ENCODE peak calls at places on chromosomes 4 and X, in seven cellular contexts. Q, R, V, E, G, Y and L are unnamed samples.

GRCh38 chr4:65954416-65954815 is 284.1 kb upstream of the EPHA5 start:
- DNase-seq in Q (no peak), R (no peak), V (no peak), E (no peak), G (no peak), Y (no peak), L (no peak)

GRCh38 chrX:22686138-22686541 is 313.6 kb upstream of the DDX53 start:
- DNase-seq in Q (no peak), R (peak; percentile 54), V (peak; percentile 14), E (no peak), G (peak; percentile 44), Y (no peak), L (peak; percentile 74)

GRCh38 chrX:41334866-41335589 is 1.1 kb downstream of the DDX3X start:
- DNase-seq in Q (peak; percentile 57), R (peak; percentile 39), V (peak; percentile 50), E (no peak), G (peak; percentile 85), Y (no peak), L (peak; percentile 80)

GRCh38 chrX:133440081-133440796 is 24.9 kb upstream of the GPC4 start:
- DNase-seq in Q (no peak), R (no peak), V (no peak), E (no peak), G (no peak), Y (no peak), L (no peak)

GRCh38 chrX:134803551-134804183 is 145.4 kb upstream of the PLAC1 start:
- DNase-seq in Q (no peak), R (no peak), V (no peak), E (no peak), G (no peak), Y (no peak), L (no peak)

GRCh38 chr4:150384249-150384648 is 197.7 kb upstream of the MAB21L2 start:
- DNase-seq in Q (no peak), R (no peak), V (no peak), E (no peak), G (no peak), Y (no peak), L (no peak)

GRCh38 chrX:1215123-1215823 is 2.8 kb upstream of the CRLF2 start:
- DNase-seq in Q (no peak), R (no peak), V (no peak), E (no peak), G (no peak), Y (no peak), L (no peak)

GRCh38 chr4:75037253-75037652 is 104.3 kb downstream of the PARM1 start:
- DNase-seq in Q (no peak), R (peak; percentile 18), V (no peak), E (no peak), G (no peak), Y (no peak), L (no peak)

GRCh38 chr4:126046081-126046614 is 731.4 kb downstream of the FAT4 start:
- DNase-seq in Q (no peak), R (no peak), V (no peak), E (no peak), G (no peak), Y (no peak), L (no peak)

GRCh38 chr4:183596056-183596757 is 62.8 kb downstream of the RWDD4 start:
- DNase-seq in Q (no peak), R (no peak), V (no peak), E (no peak), G (no peak), Y (no peak), L (no peak)

GRCh38 chrX:38117485-38117884 is 103.2 kb downstream of the SRPX start:
- DNase-seq in Q (no peak), R (no peak), V (no peak), E (no peak), G (no peak), Y (no peak), L (no peak)

GRCh38 chrX:37302569-37302968 is 46.6 kb upstream of the PRRG1 start:
- DNase-seq in Q (no peak), R (peak; percentile 5), V (peak; percentile 12), E (no peak), G (peak; percentile 56), Y (peak; percentile 2), L (peak; percentile 18)

GRCh38 chr4:98682719-98683118 is 24.3 kb upstream of the TSPAN5 start:
- DNase-seq in Q (no peak), R (no peak), V (no peak), E (no peak), G (peak; percentile 13), Y (no peak), L (no peak)

GRCh38 chr4:828641-829271 is 2.8 kb upstream of the CPLX1 start:
- DNase-seq in Q (no peak), R (no peak), V (peak; percentile 52), E (no peak), G (no peak), Y (no peak), L (peak; percentile 51)

GRCh38 chr4:156838761-156839160 is 132.8 kb downstream of the PDGFC start:
- DNase-seq in Q (no peak), R (no peak), V (no peak), E (no peak), G (peak; percentile 28), Y (no peak), L (no peak)

GRCh38 chr4:72136429-72136828 is 104.6 kb downstream of the NPFFR2 start:
- DNase-seq in Q (no peak), R (no peak), V (no peak), E (peak; percentile 18), G (no peak), Y (no peak), L (no peak)

GRCh38 chr4:38601244-38601915 is 62.6 kb upstream of the KLF3 start:
- DNase-seq in Q (no peak), R (no peak), V (no peak), E (no peak), G (peak; percentile 62), Y (no peak), L (no peak)

GRCh38 chrX:40573763-40574162 is 7.0 kb upstream of the ATP6AP2 start:
- DNase-seq in Q (no peak), R (no peak), V (no peak), E (no peak), G (no peak), Y (no peak), L (no peak)

GRCh38 chrX:14902536-14902935 is 29.3 kb downstream of the MOSPD2 start:
- DNase-seq in Q (no peak), R (no peak), V (no peak), E (no peak), G (no peak), Y (no peak), L (no peak)

GRCh38 chr4:29549308-29549707 is 1170.9 kb upstream of the PCDH7 start:
- DNase-seq in Q (no peak), R (no peak), V (no peak), E (no peak), G (peak; percentile 52), Y (no peak), L (no peak)

GRCh38 chr4:142549726-142550463 is 296.2 kb downstream of the INPP4B start:
- DNase-seq in Q (no peak), R (no peak), V (no peak), E (no peak), G (peak; percentile 56), Y (no peak), L (no peak)

GRCh38 chr4:77465271-77465670 is 140.3 kb upstream of the CXCL13 start:
- DNase-seq in Q (peak; percentile 53), R (peak; percentile 16), V (no peak), E (no peak), G (peak; percentile 47), Y (peak; percentile 29), L (no peak)

GRCh38 chrX:130771648-130772312 is 131.2 kb downstream of the ENOX2 start:
- DNase-seq in Q (no peak), R (no peak), V (no peak), E (no peak), G (peak; percentile 4), Y (no peak), L (no peak)

GRCh38 chrX:31331928-31332327 is 260.1 kb upstream of the FTHL17 start:
- DNase-seq in Q (no peak), R (no peak), V (no peak), E (no peak), G (no peak), Y (no peak), L (no peak)

DNA sequence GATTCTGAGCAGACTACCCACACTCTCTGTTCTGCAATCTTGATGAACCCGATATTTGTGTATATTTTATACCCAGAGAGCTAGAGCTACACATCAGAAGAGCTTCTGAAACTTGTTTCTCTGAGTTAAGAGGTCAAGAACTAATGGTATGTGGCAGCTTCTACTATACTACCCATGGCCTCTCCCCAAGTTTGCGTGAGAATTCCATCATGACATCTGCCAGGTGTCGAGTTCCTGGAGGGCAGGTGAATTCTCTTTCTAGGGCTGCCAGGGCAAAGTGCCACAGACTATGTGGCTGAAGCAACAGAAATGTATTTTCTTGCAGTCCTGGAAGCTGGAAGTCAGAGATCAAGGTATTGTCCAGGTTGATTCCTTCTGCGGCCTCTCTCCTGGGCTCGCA is 4.4 kb downstream of the SORCS2 start:
- DNase-seq in Q (peak; percentile 31), R (no peak), V (no peak), E (no peak), G (no peak), Y (no peak), L (peak; percentile 10)
- H3K27me3 ChIP-seq in Q (no peaks in the 10 kb centered on the region), R (peaks cover 29% of the 10 kb centered on the region), V (peaks cover 47% of the 10 kb centered on the region), E (peaks cover 19% of the 10 kb centered on the region), G (no peaks in the 10 kb centered on the region), Y (peaks cover 15% of the 10 kb centered on the region), L (no peaks in the 10 kb centered on the region)

GRCh38 chrX:136679581-136679980 is 31.6 kb downstream of the CD40LG start:
- DNase-seq in Q (no peak), R (no peak), V (no peak), E (no peak), G (no peak), Y (no peak), L (no peak)
- H3K36me3 ChIP-seq in Q (no peaks in the 10 kb centered on the region), R (no peaks in the 10 kb centered on the region), V (peaks cover 35% of the 10 kb centered on the region), E (no peaks in the 10 kb centered on the region), G (peaks cover 6% of the 10 kb centered on the region), Y (no peaks in the 10 kb centered on the region), L (no peaks in the 10 kb centered on the region)

GRCh38 chrX:19121466-19121865 is 802 bp downstream of the ADGRG2 start:
- DNase-seq in Q (no peak), R (no peak), V (no peak), E (no peak), G (no peak), Y (no peak), L (no peak)

GRCh38 chrX:19127649-19128168 is 5.4 kb upstream of the ADGRG2 start:
- DNase-seq in Q (no peak), R (peak; percentile 19), V (peak; percentile 17), E (no peak), G (peak; percentile 26), Y (no peak), L (no peak)

GRCh38 chrX:19121898-19122640 is at the start of gene ADGRG2:
- DNase-seq in Q (no peak), R (peak; percentile 7), V (peak; percentile 30), E (no peak), G (peak; percentile 49), Y (no peak), L (no peak)

DNA sequence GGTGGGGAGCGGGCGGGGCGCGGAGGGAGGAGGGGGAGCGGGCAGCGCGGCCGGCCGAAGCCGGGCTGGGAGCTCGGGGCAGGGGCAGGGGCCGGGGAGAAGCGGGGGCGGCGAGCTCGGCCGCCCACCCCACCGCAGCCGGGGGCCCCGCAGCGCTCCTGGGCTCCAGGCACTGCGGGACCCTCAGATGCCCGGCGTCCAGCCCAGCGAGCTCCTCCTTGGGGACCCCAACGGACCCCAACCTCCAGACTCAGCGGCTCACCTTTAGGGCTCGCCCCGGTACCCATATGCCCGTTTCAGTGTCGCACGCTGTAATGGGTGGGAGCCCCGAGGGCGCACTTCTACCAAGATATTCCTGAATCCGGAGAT is 357 bp upstream of the ADGRG2 start:
- DNase-seq in Q (no peak), R (no peak), V (no peak), E (no peak), G (no peak), Y (no peak), L (no peak)
- H3K4me3 ChIP-seq in Q (peak overlapping the region; percentile 48), R (peak overlapping the region; percentile 57), V (peak overlapping the region; percentile 66), E (peak overlapping the region; percentile 24), G (no peak overlapping the region), Y (peak overlapping the region; percentile 74), L (peak overlapping the region; percentile 61)

GRCh38 chr4:55251896-55252295 is 94.1 kb upstream of the SRD5A3 start:
- DNase-seq in Q (no peak), R (no peak), V (no peak), E (no peak), G (no peak), Y (no peak), L (no peak)
- H3K27me3 ChIP-seq in Q (no peaks in the 10 kb centered on the region), R (no peaks in the 10 kb centered on the region), V (no peaks in the 10 kb centered on the region), E (no peaks in the 10 kb centered on the region), G (no peaks in the 10 kb centered on the region), Y (no peaks in the 10 kb centered on the region), L (no peaks in the 10 kb centered on the region)